ENCODE peak calls at places on chromosomes 12 and 14, in five cellular contexts. D is lower lobe of right lung, K is dorsolateral prefrontal cortex, G is cardiac fibroblast, M is tibial artery. O is an unnamed sample.
A peak's percentile ranks its signal among the peaks of the same experiment; 100 is the strongest.

GRCh38 chr12:31629756-31630732 is 29.4 kb upstream of the ETFBKMT start:
- DNase-seq in D (no peak), K (no peak), G (peak; percentile 66), M (no peak), O (no peak)

GRCh38 chr14:64410084-64410774 is 22.1 kb downstream of the MTHFD1 start:
- DNase-seq in D (no peak), K (no peak), G (peak; percentile 65), M (no peak), O (no peak)

GRCh38 chr14:104637546-104638003 is 33.0 kb upstream of the TMEM179 start:
- DNase-seq in D (no peak), K (no peak), G (no peak), M (no peak), O (no peak)

GRCh38 chr12:96140110-96140509 is 54.1 kb upstream of the ELK3 start:
- DNase-seq in D (no peak), K (no peak), G (peak; percentile 76), M (no peak), O (peak; percentile 48)

GRCh38 chr12:108530141-108530540 is 15.1 kb downstream of the FICD start:
- DNase-seq in D (no peak), K (no peak), G (no peak), M (no peak), O (peak; percentile 32)

GRCh38 chr12:3683670-3684069 is 69.2 kb downstream of the CRACR2A start:
- DNase-seq in D (no peak), K (no peak), G (peak; percentile 73), M (no peak), O (no peak)

GRCh38 chr14:77590845-77591506 is 25.5 kb downstream of the SPTLC2 start:
- DNase-seq in D (no peak), K (no peak), G (no peak), M (no peak), O (no peak)

GRCh38 chr14:29240046-29240445 is 473.5 kb downstream of the FOXG1 start:
- DNase-seq in D (no peak), K (no peak), G (peak; percentile 96), M (no peak), O (peak; percentile 80)

GRCh38 chr12:98295681-98296080 is 219.7 kb upstream of the TMPO start:
- DNase-seq in D (no peak), K (no peak), G (peak; percentile 3), M (no peak), O (no peak)

GRCh38 chr14:101185081-101185835 is 281.7 kb upstream of the RTL1 start:
- DNase-seq in D (no peak), K (no peak), G (no peak), M (no peak), O (no peak)

GRCh38 chr12:124213606-124214347 is 81.1 kb upstream of the RFLNA start:
- DNase-seq in D (no peak), K (no peak), G (no peak), M (no peak), O (peak; percentile 8)

GRCh38 chr12:97927991-97928390 is 465.4 kb downstream of the RMST start:
- DNase-seq in D (no peak), K (no peak), G (no peak), M (no peak), O (no peak)

GRCh38 chr12:126342866-126343265 is 1277.6 kb downstream of the AACS start:
- DNase-seq in D (no peak), K (no peak), G (no peak), M (no peak), O (peak; percentile 38)

GRCh38 chr14:102295301-102295700 is 9.7 kb downstream of the MOK start:
- DNase-seq in D (no peak), K (no peak), G (peak; percentile 59), M (no peak), O (no peak)

GRCh38 chr12:29537292-29537691 is 39.8 kb upstream of the OVCH1 start:
- DNase-seq in D (no peak), K (no peak), G (peak; percentile 71), M (no peak), O (no peak)

GRCh38 chr12:57372233-57372632 is 58.6 kb downstream of the R3HDM2 start:
- DNase-seq in D (no peak), K (no peak), G (no peak), M (no peak), O (peak; percentile 18)

GRCh38 chr12:85562765-85563164 is 273.4 kb downstream of the RASSF9 start:
- DNase-seq in D (no peak), K (no peak), G (no peak), M (no peak), O (no peak)

GRCh38 chr14:79749051-79749450 is 462.3 kb downstream of the DIO2 start:
- DNase-seq in D (no peak), K (no peak), G (no peak), M (no peak), O (no peak)

GRCh38 chr14:92644601-92645515 is 103.6 kb downstream of the LGMN start:
- DNase-seq in D (no peak), K (no peak), G (no peak), M (no peak), O (no peak)

GRCh38 chr14:21987937-21988336 is 314.3 kb upstream of the OR4E1 start:
- DNase-seq in D (no peak), K (no peak), G (peak; percentile 40), M (no peak), O (no peak)

GRCh38 chr14:94650444-94650775 is 38.2 kb downstream of the SERPINA3 start:
- DNase-seq in D (no peak), K (no peak), G (no peak), M (no peak), O (no peak)

GRCh38 chr14:77458249-77458950 is 507 bp downstream of the AHSA1 start:
- DNase-seq in D (peak; percentile 50), K (no peak), G (peak; percentile 38), M (no peak), O (no peak)

GRCh38 chr12:122873540-122873939 is 22.4 kb downstream of the VPS37B start:
- DNase-seq in D (no peak), K (peak; percentile 36), G (no peak), M (no peak), O (no peak)

GRCh38 chr12:113888435-113888834 is 77.7 kb downstream of the RBM19 start:
- DNase-seq in D (no peak), K (no peak), G (no peak), M (no peak), O (no peak)

GRCh38 chr12:113891167-113891692 is 74.9 kb downstream of the RBM19 start:
- DNase-seq in D (no peak), K (no peak), G (no peak), M (no peak), O (no peak)

GRCh38 chr12:113889806-113890581 is 76.1 kb downstream of the RBM19 start:
- DNase-seq in D (no peak), K (no peak), G (no peak), M (no peak), O (peak; percentile 2)

GRCh38 chr12:113887906-113888305 is 78.2 kb downstream of the RBM19 start:
- DNase-seq in D (no peak), K (no peak), G (no peak), M (no peak), O (no peak)

DNA sequence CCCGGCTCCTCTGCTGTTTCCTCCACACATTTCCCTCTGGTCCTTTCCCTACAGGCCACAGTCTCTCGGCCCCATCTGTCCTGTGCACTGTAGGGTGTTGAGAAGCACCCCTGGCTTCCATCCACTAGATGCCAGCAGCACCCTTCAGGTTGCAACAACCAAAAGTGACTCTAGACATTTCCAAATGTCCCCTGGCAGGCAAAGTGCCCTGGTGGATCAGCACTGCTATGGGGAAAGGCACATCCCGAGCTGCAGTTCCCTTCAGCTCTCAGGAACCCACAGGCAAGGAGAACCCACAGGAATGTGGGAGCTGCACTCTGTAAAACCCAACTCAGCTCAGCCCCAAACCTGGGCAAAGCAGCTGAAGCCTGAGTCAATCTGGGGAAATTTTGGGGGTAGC is 77.0 kb downstream of the RBM19 start:
- DNase-seq in D (no peak), K (no peak), G (peak; percentile 5), M (no peak), O (peak; percentile 21)
- TF ChIP-seq CTCF in D (no peak), K (no peak), G (no peak), M (no peak), O (peak; percentile 26)

GRCh38 chr12:47079894-47080724 is at the start of gene AMIGO2:
- DNase-seq in D (peak; percentile 72), K (peak; percentile 47), G (peak; percentile 59), M (peak; percentile 47), O (no peak)

GRCh38 chr12:47078733-47079364 is 572 bp upstream of the PCED1B start:
- DNase-seq in D (peak; percentile 62), K (no peak), G (peak; percentile 29), M (no peak), O (no peak)

GRCh38 chr12:47082283-47082962 is 2.7 kb upstream of the AMIGO2 start:
- DNase-seq in D (no peak), K (no peak), G (no peak), M (no peak), O (no peak)

GRCh38 chr12:47079365-47079893 is at the start of gene PCED1B:
- DNase-seq in D (peak; percentile 88), K (peak; percentile 67), G (peak; percentile 83), M (peak; percentile 82), O (no peak)

DNA sequence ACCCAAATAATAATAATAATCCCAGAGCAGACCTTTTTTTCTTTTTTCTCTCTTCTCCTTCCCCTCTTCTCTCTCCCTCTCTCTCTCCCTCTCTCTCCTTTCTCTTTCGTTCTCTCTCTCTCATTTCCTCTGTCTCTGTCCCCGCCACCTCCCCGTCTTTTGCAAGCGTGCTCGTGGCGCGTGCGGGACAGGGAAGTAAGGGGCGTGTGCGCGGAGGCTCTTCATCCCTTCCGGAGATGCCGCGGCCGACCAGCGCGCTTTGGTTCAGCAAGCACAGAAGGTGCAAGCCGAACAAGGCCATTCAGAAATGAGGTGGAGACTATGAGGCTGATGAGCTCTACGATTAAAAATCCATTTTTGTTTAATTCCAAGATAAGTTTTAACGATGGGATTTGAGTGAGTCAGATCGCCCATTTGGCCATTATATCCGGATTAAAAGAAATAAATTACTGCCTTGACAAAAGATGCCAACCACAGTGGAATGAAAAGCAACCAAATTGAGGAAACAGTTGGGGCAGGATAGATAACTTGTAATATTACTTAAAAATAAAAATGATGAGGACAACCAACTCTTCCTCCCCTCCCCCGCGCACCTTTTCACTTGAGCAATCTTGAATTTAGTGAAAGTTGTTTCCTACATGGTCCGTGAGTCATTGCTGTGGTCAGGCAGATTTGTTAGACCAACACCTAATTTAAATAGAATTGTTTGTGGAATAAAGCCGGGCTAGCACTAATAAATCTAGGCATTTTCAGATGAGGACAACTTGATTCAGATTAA is 1.2 kb upstream of the AMIGO2 start:
- DNase-seq in D (peak; percentile 88), K (no peak), G (peak; percentile 76), M (peak; percentile 82), O (no peak)
- H3K4me3 ChIP-seq in D (peak overlapping the region; percentile 75), K (peak overlapping the region; percentile 73), G (peak overlapping the region; percentile 71), M (peak overlapping the region; percentile 84), O (peak overlapping the region; percentile 63)

GRCh38 chr12:115371711-115372110 is 687.7 kb upstream of the TBX3 start:
- DNase-seq in D (no peak), K (no peak), G (no peak), M (no peak), O (no peak)

GRCh38 chr12:115374480-115375187 is 690.7 kb upstream of the TBX3 start:
- DNase-seq in D (no peak), K (no peak), G (no peak), M (no peak), O (no peak)

GRCh38 chr12:115375188-115375991 is 691.4 kb upstream of the TBX3 start:
- DNase-seq in D (no peak), K (no peak), G (peak; percentile 71), M (no peak), O (no peak)

GRCh38 chr12:115370650-115371049 is 686.7 kb upstream of the TBX3 start:
- DNase-seq in D (no peak), K (no peak), G (no peak), M (no peak), O (no peak)

GRCh38 chr12:115370204-115370603 is 686.2 kb upstream of the TBX3 start:
- DNase-seq in D (no peak), K (no peak), G (no peak), M (no peak), O (no peak)
- TF ChIP-seq CTCF in D (no peak), K (no peak), G (no peak), M (no peak), O (no peak)

GRCh38 chr14:23517650-23518329 is 33.8 kb downstream of the ZFHX2 start:
- DNase-seq in D (no peak), K (no peak), G (no peak), M (no peak), O (no peak)
- H3K4me3 ChIP-seq in D (no peak overlapping the region), K (no peak overlapping the region), G (no peak overlapping the region), M (no peak overlapping the region), O (no peak overlapping the region)

O was measured in AG09309.